ENCODE peak calls at places on chromosomes 11 and 22, in ten cellular contexts. One of them, this sample, is unnamed.

GRCh38 chr11:69008774-69009440 is 4.1 kb downstream of the MRGPRF start:
- DNase-seq in esophagus squamous epithelium: peak
- DNase-seq in spleen: peak
- DNase-seq in BJ: peak
- DNase-seq in heart right ventricle: peak
- DNase-seq in PC-9: peak
- DNase-seq in GM12865: no peak
- DNase-seq in lower leg skin: peak
- DNase-seq in neural progenitor cell: no peak
- DNase-seq in left ventricle myocardium inferior: peak
- DNase-seq in this sample: peak

GRCh38 chr11:99098751-99099150 is 78.0 kb downstream of the CNTN5 start:
- DNase-seq in GM12865: peak
- DNase-seq in spleen: no peak
- DNase-seq in neural progenitor cell: no peak
- DNase-seq in left ventricle myocardium inferior: no peak
- DNase-seq in esophagus squamous epithelium: no peak
- DNase-seq in PC-9: no peak
- DNase-seq in heart right ventricle: no peak
- DNase-seq in lower leg skin: no peak
- DNase-seq in BJ: no peak
- DNase-seq in this sample: no peak

GRCh38 chr11:96235725-96236124 is 107.3 kb downstream of the MAML2 start:
- DNase-seq in esophagus squamous epithelium: no peak
- DNase-seq in lower leg skin: no peak
- DNase-seq in BJ: no peak
- DNase-seq in GM12865: peak
- DNase-seq in spleen: no peak
- DNase-seq in left ventricle myocardium inferior: no peak
- DNase-seq in PC-9: no peak
- DNase-seq in neural progenitor cell: no peak
- DNase-seq in heart right ventricle: no peak
- DNase-seq in this sample: no peak

GRCh38 chr11:63829823-63830489 is 9.0 kb upstream of the MARK2 start:
- DNase-seq in GM12865: peak
- DNase-seq in esophagus squamous epithelium: no peak
- DNase-seq in left ventricle myocardium inferior: no peak
- DNase-seq in lower leg skin: no peak
- DNase-seq in neural progenitor cell: peak
- DNase-seq in spleen: no peak
- DNase-seq in PC-9: no peak
- DNase-seq in heart right ventricle: no peak
- DNase-seq in BJ: no peak
- DNase-seq in this sample: peak

GRCh38 chr11:26575946-26576345 is 3.9 kb upstream of the MUC15 start:
- DNase-seq in heart right ventricle: no peak
- DNase-seq in lower leg skin: no peak
- DNase-seq in GM12865: no peak
- DNase-seq in esophagus squamous epithelium: no peak
- DNase-seq in spleen: no peak
- DNase-seq in PC-9: no peak
- DNase-seq in BJ: no peak
- DNase-seq in neural progenitor cell: no peak
- DNase-seq in left ventricle myocardium inferior: no peak
- DNase-seq in this sample: no peak

GRCh38 chr11:61102667-61103491 is 590 bp downstream of the CD5 start:
- DNase-seq in PC-9: no peak
- DNase-seq in esophagus squamous epithelium: no peak
- DNase-seq in BJ: no peak
- DNase-seq in spleen: peak
- DNase-seq in lower leg skin: no peak
- DNase-seq in heart right ventricle: no peak
- DNase-seq in GM12865: no peak
- DNase-seq in neural progenitor cell: no peak
- DNase-seq in left ventricle myocardium inferior: no peak
- DNase-seq in this sample: no peak

GRCh38 chr22:29427176-29427760 is 11.1 kb upstream of the RFPL1 start:
- DNase-seq in heart right ventricle: no peak
- DNase-seq in esophagus squamous epithelium: no peak
- DNase-seq in left ventricle myocardium inferior: no peak
- DNase-seq in lower leg skin: peak
- DNase-seq in neural progenitor cell: no peak
- DNase-seq in PC-9: no peak
- DNase-seq in BJ: no peak
- DNase-seq in GM12865: no peak
- DNase-seq in spleen: no peak
- DNase-seq in this sample: no peak

GRCh38 chr22:27798526-27799333 is 2.8 kb downstream of the MN1 start:
- DNase-seq in esophagus squamous epithelium: no peak
- DNase-seq in GM12865: no peak
- DNase-seq in BJ: no peak
- DNase-seq in PC-9: no peak
- DNase-seq in heart right ventricle: peak
- DNase-seq in spleen: no peak
- DNase-seq in lower leg skin: no peak
- DNase-seq in neural progenitor cell: peak
- DNase-seq in left ventricle myocardium inferior: no peak
- DNase-seq in this sample: peak

GRCh38 chr11:32266611-32267010 is 168.7 kb downstream of the WT1 start:
- DNase-seq in PC-9: no peak
- DNase-seq in neural progenitor cell: no peak
- DNase-seq in BJ: no peak
- DNase-seq in spleen: no peak
- DNase-seq in lower leg skin: no peak
- DNase-seq in GM12865: no peak
- DNase-seq in left ventricle myocardium inferior: no peak
- DNase-seq in esophagus squamous epithelium: no peak
- DNase-seq in heart right ventricle: no peak
- DNase-seq in this sample: no peak

GRCh38 chr11:111602865-111603632 is 800 bp downstream of the SIK2 start:
- DNase-seq in BJ: no peak
- DNase-seq in lower leg skin: no peak
- DNase-seq in esophagus squamous epithelium: no peak
- DNase-seq in heart right ventricle: peak
- DNase-seq in PC-9: peak
- DNase-seq in spleen: no peak
- DNase-seq in neural progenitor cell: peak
- DNase-seq in left ventricle myocardium inferior: no peak
- DNase-seq in GM12865: peak
- DNase-seq in this sample: no peak

GRCh38 chr11:89545701-89546100 is 54.5 kb upstream of the NOX4 start:
- DNase-seq in lower leg skin: no peak
- DNase-seq in heart right ventricle: no peak
- DNase-seq in esophagus squamous epithelium: no peak
- DNase-seq in spleen: no peak
- DNase-seq in BJ: no peak
- DNase-seq in GM12865: no peak
- DNase-seq in PC-9: no peak
- DNase-seq in neural progenitor cell: no peak
- DNase-seq in left ventricle myocardium inferior: no peak
- DNase-seq in this sample: no peak

GRCh38 chr11:75429902-75430691 is 2.9 kb downstream of the KLHL35 start:
- DNase-seq in left ventricle myocardium inferior: peak
- DNase-seq in PC-9: no peak
- DNase-seq in heart right ventricle: peak
- DNase-seq in spleen: peak
- DNase-seq in neural progenitor cell: peak
- DNase-seq in lower leg skin: no peak
- DNase-seq in esophagus squamous epithelium: no peak
- DNase-seq in GM12865: peak
- DNase-seq in BJ: no peak
- DNase-seq in this sample: peak

GRCh38 chr22:28129319-28129962 is 210.4 kb upstream of the PITPNB start:
- DNase-seq in BJ: no peak
- DNase-seq in left ventricle myocardium inferior: no peak
- DNase-seq in esophagus squamous epithelium: no peak
- DNase-seq in spleen: no peak
- DNase-seq in heart right ventricle: no peak
- DNase-seq in GM12865: no peak
- DNase-seq in PC-9: no peak
- DNase-seq in lower leg skin: no peak
- DNase-seq in neural progenitor cell: no peak
- DNase-seq in this sample: no peak

GRCh38 chr11:107598225-107599139 is 7.5 kb downstream of the ELMOD1 start:
- DNase-seq in lower leg skin: no peak
- DNase-seq in GM12865: peak
- DNase-seq in BJ: no peak
- DNase-seq in spleen: no peak
- DNase-seq in esophagus squamous epithelium: no peak
- DNase-seq in heart right ventricle: no peak
- DNase-seq in left ventricle myocardium inferior: no peak
- DNase-seq in neural progenitor cell: peak
- DNase-seq in PC-9: no peak
- DNase-seq in this sample: peak

GRCh38 chr11:102279641-102280170 is 37.6 kb upstream of the BIRC3 start:
- DNase-seq in spleen: no peak
- DNase-seq in esophagus squamous epithelium: no peak
- DNase-seq in lower leg skin: no peak
- DNase-seq in GM12865: peak
- DNase-seq in left ventricle myocardium inferior: no peak
- DNase-seq in heart right ventricle: no peak
- DNase-seq in BJ: no peak
- DNase-seq in neural progenitor cell: no peak
- DNase-seq in PC-9: no peak
- DNase-seq in this sample: no peak

GRCh38 chr11:73152861-73153483 is 10.9 kb upstream of the FCHSD2 start:
- DNase-seq in left ventricle myocardium inferior: no peak
- DNase-seq in esophagus squamous epithelium: no peak
- DNase-seq in spleen: peak
- DNase-seq in lower leg skin: peak
- DNase-seq in neural progenitor cell: peak
- DNase-seq in BJ: no peak
- DNase-seq in PC-9: peak
- DNase-seq in heart right ventricle: no peak
- DNase-seq in GM12865: peak
- DNase-seq in this sample: no peak

GRCh38 chr22:35523167-35523928 is 17.3 kb upstream of the RASD2 start:
- DNase-seq in BJ: no peak
- DNase-seq in PC-9: no peak
- DNase-seq in spleen: no peak
- DNase-seq in left ventricle myocardium inferior: no peak
- DNase-seq in GM12865: no peak
- DNase-seq in lower leg skin: no peak
- DNase-seq in heart right ventricle: no peak
- DNase-seq in neural progenitor cell: no peak
- DNase-seq in esophagus squamous epithelium: no peak
- DNase-seq in this sample: no peak

GRCh38 chr11:24760681-24761080 is 263.8 kb downstream of the LUZP2 start:
- DNase-seq in left ventricle myocardium inferior: no peak
- DNase-seq in esophagus squamous epithelium: no peak
- DNase-seq in neural progenitor cell: no peak
- DNase-seq in heart right ventricle: no peak
- DNase-seq in GM12865: no peak
- DNase-seq in spleen: no peak
- DNase-seq in lower leg skin: no peak
- DNase-seq in BJ: no peak
- DNase-seq in PC-9: no peak
- DNase-seq in this sample: no peak

GRCh38 chr11:57641011-57641410 is 8.7 kb downstream of the YPEL4 start:
- DNase-seq in spleen: no peak
- DNase-seq in lower leg skin: no peak
- DNase-seq in left ventricle myocardium inferior: no peak
- DNase-seq in BJ: no peak
- DNase-seq in neural progenitor cell: peak
- DNase-seq in GM12865: no peak
- DNase-seq in PC-9: no peak
- DNase-seq in heart right ventricle: no peak
- DNase-seq in esophagus squamous epithelium: no peak
- DNase-seq in this sample: no peak
- TF ChIP-seq CTCF in spleen: no peak
- TF ChIP-seq CTCF in lower leg skin: no peak
- TF ChIP-seq CTCF in left ventricle myocardium inferior: no peak
- TF ChIP-seq CTCF in BJ: peak
- TF ChIP-seq CTCF in neural progenitor cell: peak
- TF ChIP-seq CTCF in GM12865: peak
- TF ChIP-seq CTCF in PC-9: no peak
- TF ChIP-seq CTCF in heart right ventricle: no peak
- TF ChIP-seq CTCF in esophagus squamous epithelium: no peak
- TF ChIP-seq CTCF in this sample: peak

GRCh38 chr22:24768537-24769374 is 5.8 kb downstream of the PIWIL3 start:
- DNase-seq in lower leg skin: peak
- DNase-seq in esophagus squamous epithelium: no peak
- DNase-seq in left ventricle myocardium inferior: peak
- DNase-seq in spleen: no peak
- DNase-seq in BJ: no peak
- DNase-seq in PC-9: peak
- DNase-seq in heart right ventricle: no peak
- DNase-seq in neural progenitor cell: peak
- DNase-seq in GM12865: peak
- DNase-seq in this sample: peak

GRCh38 chr22:24775769-24776492 is 1.4 kb upstream of the PIWIL3 start:
- DNase-seq in left ventricle myocardium inferior: no peak
- DNase-seq in spleen: no peak
- DNase-seq in GM12865: no peak
- DNase-seq in esophagus squamous epithelium: no peak
- DNase-seq in lower leg skin: peak
- DNase-seq in neural progenitor cell: no peak
- DNase-seq in PC-9: peak
- DNase-seq in heart right ventricle: no peak
- DNase-seq in BJ: no peak
- DNase-seq in this sample: no peak

GRCh38 chr22:24776525-24776924 is 2.0 kb upstream of the PIWIL3 start:
- DNase-seq in BJ: no peak
- DNase-seq in PC-9: no peak
- DNase-seq in lower leg skin: no peak
- DNase-seq in left ventricle myocardium inferior: no peak
- DNase-seq in heart right ventricle: no peak
- DNase-seq in esophagus squamous epithelium: no peak
- DNase-seq in spleen: no peak
- DNase-seq in neural progenitor cell: no peak
- DNase-seq in GM12865: no peak
- DNase-seq in this sample: no peak

GRCh38 chr22:24772493-24773220 is 1.9 kb downstream of the PIWIL3 start:
- DNase-seq in neural progenitor cell: peak
- DNase-seq in lower leg skin: peak
- DNase-seq in PC-9: no peak
- DNase-seq in BJ: no peak
- DNase-seq in spleen: no peak
- DNase-seq in GM12865: no peak
- DNase-seq in esophagus squamous epithelium: no peak
- DNase-seq in heart right ventricle: no peak
- DNase-seq in left ventricle myocardium inferior: no peak
- DNase-seq in this sample: peak
- TF ChIP-seq CTCF in neural progenitor cell: peak
- TF ChIP-seq CTCF in lower leg skin: no peak
- TF ChIP-seq CTCF in PC-9: peak
- TF ChIP-seq CTCF in BJ: peak
- TF ChIP-seq CTCF in spleen: peak
- TF ChIP-seq CTCF in GM12865: peak
- TF ChIP-seq CTCF in esophagus squamous epithelium: no peak
- TF ChIP-seq CTCF in heart right ventricle: no peak
- TF ChIP-seq CTCF in left ventricle myocardium inferior: peak
- TF ChIP-seq CTCF in this sample: peak

GRCh38 chr11:56889986-56890385 is 98.7 kb upstream of the OR5AK2 start:
- DNase-seq in spleen: no peak
- DNase-seq in left ventricle myocardium inferior: no peak
- DNase-seq in GM12865: no peak
- DNase-seq in esophagus squamous epithelium: no peak
- DNase-seq in BJ: no peak
- DNase-seq in PC-9: peak
- DNase-seq in lower leg skin: no peak
- DNase-seq in neural progenitor cell: no peak
- DNase-seq in heart right ventricle: no peak
- DNase-seq in this sample: no peak
- TF ChIP-seq CTCF in spleen: no peak
- TF ChIP-seq CTCF in left ventricle myocardium inferior: no peak
- TF ChIP-seq CTCF in GM12865: no peak
- TF ChIP-seq CTCF in esophagus squamous epithelium: no peak
- TF ChIP-seq CTCF in BJ: no peak
- TF ChIP-seq CTCF in PC-9: no peak
- TF ChIP-seq CTCF in lower leg skin: no peak
- TF ChIP-seq CTCF in neural progenitor cell: no peak
- TF ChIP-seq CTCF in heart right ventricle: no peak
- TF ChIP-seq CTCF in this sample: no peak

GRCh38 chr11:67406969-67407699 is 3.3 kb downstream of the TBC1D10C start:
- DNase-seq in esophagus squamous epithelium: no peak
- DNase-seq in heart right ventricle: no peak
- DNase-seq in BJ: no peak
- DNase-seq in left ventricle myocardium inferior: no peak
- DNase-seq in neural progenitor cell: no peak
- DNase-seq in lower leg skin: no peak
- DNase-seq in PC-9: no peak
- DNase-seq in spleen: peak
- DNase-seq in GM12865: no peak
- DNase-seq in this sample: no peak
- TF ChIP-seq CTCF in esophagus squamous epithelium: no peak
- TF ChIP-seq CTCF in heart right ventricle: no peak
- TF ChIP-seq CTCF in BJ: no peak
- TF ChIP-seq CTCF in left ventricle myocardium inferior: no peak
- TF ChIP-seq CTCF in neural progenitor cell: no peak
- TF ChIP-seq CTCF in lower leg skin: no peak
- TF ChIP-seq CTCF in PC-9: no peak
- TF ChIP-seq CTCF in spleen: no peak
- TF ChIP-seq CTCF in GM12865: no peak
- TF ChIP-seq CTCF in this sample: no peak